ENCODE peak calls at places on chromosomes 2 and 18, in nine cellular contexts. T, D, Q, F, N, U, S, V and L are unnamed samples.

GRCh38 chr2:55107428-55107827 is 57.2 kb upstream of the RTN4 start:
- DNase-seq in T (no peak), D (no peak), Q (no peak), F (no peak), N (no peak), U (no peak), S (no peak), V (no peak), L (no peak)

GRCh38 chr2:138087761-138088602 is 123.7 kb downstream of the HNMT start:
- DNase-seq in T (peak; percentile 3), D (no peak), Q (no peak), F (no peak), N (no peak), U (peak; percentile 34), S (no peak), V (no peak), L (no peak)

GRCh38 chr2:170434900-170435640 is 257.1 kb downstream of the MYO3B start:
- DNase-seq in T (no peak), D (no peak), Q (no peak), F (no peak), N (no peak), U (no peak), S (no peak), V (no peak), L (peak; percentile 8)

GRCh38 chr2:202221873-202222272 is 16.5 kb downstream of the SUMO1 start:
- DNase-seq in T (no peak), D (no peak), Q (no peak), F (peak; percentile 45), N (peak; percentile 56), U (no peak), S (peak; percentile 23), V (no peak), L (no peak)

GRCh38 chr18:59705145-59705544 is 7.9 kb upstream of the CCBE1 start:
- DNase-seq in T (no peak), D (no peak), Q (no peak), F (no peak), N (peak; percentile 53), U (no peak), S (no peak), V (no peak), L (no peak)

GRCh38 chr18:58520964-58521363 is 107.9 kb downstream of the ALPK2 start:
- DNase-seq in T (peak; percentile 36), D (no peak), Q (peak; percentile 63), F (peak; percentile 13), N (peak; percentile 39), U (no peak), S (peak; percentile 8), V (no peak), L (no peak)

GRCh38 chr18:5295231-5295920 is at the start of gene ZBTB14:
- DNase-seq in T (peak; percentile 67), D (peak; percentile 83), Q (peak; percentile 35), F (peak; percentile 7), N (peak; percentile 54), U (peak; percentile 78), S (peak; percentile 93), V (peak; percentile 77), L (peak; percentile 77)

GRCh38 chr2:219285894-219286425 is 6.8 kb downstream of the DNAJB2 start:
- DNase-seq in T (no peak), D (no peak), Q (no peak), F (peak; percentile 28), N (peak; percentile 57), U (no peak), S (peak; percentile 59), V (peak; percentile 40), L (no peak)

GRCh38 chr2:601387-601698 is 75.9 kb downstream of the TMEM18 start:
- DNase-seq in T (no peak), D (no peak), Q (no peak), F (no peak), N (no peak), U (no peak), S (no peak), V (no peak), L (no peak)

GRCh38 chr2:223824301-223824700 is 13.1 kb downstream of the AP1S3 start:
- DNase-seq in T (no peak), D (no peak), Q (no peak), F (no peak), N (no peak), U (no peak), S (no peak), V (no peak), L (no peak)

GRCh38 chr2:1374281-1374680 is 39.0 kb upstream of the TPO start:
- DNase-seq in T (no peak), D (no peak), Q (no peak), F (no peak), N (no peak), U (no peak), S (no peak), V (no peak), L (no peak)

GRCh38 chr2:43818761-43819160 is 19.9 kb downstream of the ABCG5 start:
- DNase-seq in T (peak; percentile 21), D (no peak), Q (no peak), F (peak; percentile 71), N (peak; percentile 74), U (peak; percentile 52), S (peak; percentile 31), V (no peak), L (no peak)

GRCh38 chr2:39663187-39663930 is 2.4 kb upstream of the TMEM178A start:
- DNase-seq in T (no peak), D (no peak), Q (no peak), F (no peak), N (peak; percentile 29), U (no peak), S (no peak), V (no peak), L (no peak)

GRCh38 chr18:44828080-44828479 is 147.4 kb downstream of the SETBP1 start:
- DNase-seq in T (no peak), D (no peak), Q (peak; percentile 20), F (no peak), N (no peak), U (peak; percentile 38), S (no peak), V (no peak), L (no peak)

GRCh38 chr18:26082475-26082874 is 7.9 kb downstream of the SS18 start:
- DNase-seq in T (peak; percentile 36), D (no peak), Q (no peak), F (peak; percentile 35), N (peak; percentile 65), U (no peak), S (no peak), V (no peak), L (no peak)

GRCh38 chr2:208334230-208334629 is 68.2 kb downstream of the PIKFYVE start:
- DNase-seq in T (no peak), D (no peak), Q (no peak), F (no peak), N (no peak), U (no peak), S (no peak), V (no peak), L (no peak)
- H3K36me3 ChIP-seq in T (peaks cover 9% of the 10 kb centered on the region), D (peaks cover 99% of the 10 kb centered on the region), Q (peaks cover 39% of the 10 kb centered on the region), F (peaks cover 34% of the 10 kb centered on the region), N (peaks cover 24% of the 10 kb centered on the region), U (no peaks in the 10 kb centered on the region), S (peaks cover 75% of the 10 kb centered on the region), V (no peaks in the 10 kb centered on the region), L (peaks cover 51% of the 10 kb centered on the region)

DNA sequence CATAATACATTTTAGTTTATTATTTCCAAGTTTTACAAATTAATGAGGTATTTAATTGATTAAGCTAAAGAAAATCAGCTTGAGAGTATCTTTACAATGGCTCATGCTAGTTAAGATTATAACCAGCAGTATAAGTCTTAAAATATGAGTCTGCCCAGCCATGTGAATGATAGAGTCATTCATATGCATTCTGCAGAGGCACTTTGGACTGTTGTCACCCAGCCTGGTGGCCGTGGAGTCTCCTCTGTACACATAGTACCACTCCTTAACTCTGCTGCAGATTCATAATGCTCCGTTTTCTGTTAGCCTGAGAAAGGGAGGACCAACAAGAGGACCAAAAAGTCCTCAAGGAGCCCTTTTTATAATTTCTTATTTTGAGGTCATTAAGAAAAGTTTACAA is 148.8 kb downstream of the MYO1B start:
- DNase-seq in T (no peak), D (no peak), Q (no peak), F (no peak), N (no peak), U (no peak), S (no peak), V (no peak), L (no peak)
- H3K36me3 ChIP-seq in T (peaks cover 65% of the 10 kb centered on the region), D (peaks cover 72% of the 10 kb centered on the region), Q (peaks cover 67% of the 10 kb centered on the region), F (peaks cover 55% of the 10 kb centered on the region), N (peaks cover 55% of the 10 kb centered on the region), U (peaks cover 8% of the 10 kb centered on the region), S (no peaks in the 10 kb centered on the region), V (no peaks in the 10 kb centered on the region), L (no peaks in the 10 kb centered on the region)

GRCh38 chr2:178496049-178496448 is 15.8 kb downstream of the PLEKHA3 start:
- DNase-seq in T (no peak), D (no peak), Q (no peak), F (no peak), N (no peak), U (no peak), S (no peak), V (no peak), L (no peak)
- H3K36me3 ChIP-seq in T (peaks cover 50% of the 10 kb centered on the region), D (peaks cover 96% of the 10 kb centered on the region), Q (peaks cover 14% of the 10 kb centered on the region), F (peaks cover 47% of the 10 kb centered on the region), N (peaks cover 34% of the 10 kb centered on the region), U (peaks cover 5% of the 10 kb centered on the region), S (peaks cover 72% of the 10 kb centered on the region), V (peaks cover 3% of the 10 kb centered on the region), L (peaks cover 59% of the 10 kb centered on the region)

GRCh38 chr2:117820444-117820843 is 6.0 kb downstream of the DDX18 start:
- DNase-seq in T (no peak), D (no peak), Q (no peak), F (no peak), N (no peak), U (no peak), S (no peak), V (no peak), L (peak; percentile 47)

GRCh38 chr2:117814417-117815264 is at the start of gene DDX18:
- DNase-seq in T (peak; percentile 98), D (peak; percentile 98), Q (peak; percentile 96), F (peak; percentile 97), N (peak; percentile 97), U (peak; percentile 98), S (peak; percentile 85), V (peak; percentile 98), L (peak; percentile 98)

GRCh38 chr2:117815946-117816345 is 1.5 kb downstream of the DDX18 start:
- DNase-seq in T (no peak), D (no peak), Q (no peak), F (no peak), N (peak; percentile 52), U (no peak), S (no peak), V (no peak), L (no peak)

GRCh38 chr2:117818921-117819320 is 4.4 kb downstream of the DDX18 start:
- DNase-seq in T (no peak), D (no peak), Q (no peak), F (no peak), N (no peak), U (no peak), S (no peak), V (no peak), L (no peak)
- H3K36me3 ChIP-seq in T (peaks cover 65% of the 10 kb centered on the region), D (peaks cover 73% of the 10 kb centered on the region), Q (peaks cover 48% of the 10 kb centered on the region), F (peaks cover 39% of the 10 kb centered on the region), N (peaks cover 25% of the 10 kb centered on the region), U (peaks cover 13% of the 10 kb centered on the region), S (peaks cover 84% of the 10 kb centered on the region), V (no peaks in the 10 kb centered on the region), L (peaks cover 67% of the 10 kb centered on the region)

DNA sequence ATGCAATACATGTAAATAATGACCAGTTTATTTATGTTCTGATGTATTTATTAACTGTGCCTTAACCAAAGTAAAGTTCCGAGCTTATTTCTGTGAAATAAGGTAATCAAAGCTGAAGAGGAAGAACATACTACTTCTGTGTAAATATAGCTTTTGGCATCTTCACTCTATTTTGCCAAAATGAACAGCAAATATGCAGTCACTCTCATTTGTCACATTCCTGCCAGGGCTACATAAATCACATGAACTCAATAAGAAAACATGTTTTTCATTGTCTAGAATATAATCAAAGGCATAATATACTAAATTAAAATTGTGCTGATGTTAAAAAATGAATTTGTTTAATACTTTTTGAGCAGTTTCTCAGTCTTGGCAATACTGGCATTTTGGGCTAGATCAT is 41.8 kb downstream of the CWC22 start:
- DNase-seq in T (no peak), D (no peak), Q (no peak), F (no peak), N (no peak), U (no peak), S (no peak), V (no peak), L (no peak)
- H3K36me3 ChIP-seq in T (peaks cover 43% of the 10 kb centered on the region), D (peaks cover 75% of the 10 kb centered on the region), Q (peaks cover 20% of the 10 kb centered on the region), F (peaks cover 5% of the 10 kb centered on the region), N (peaks cover 5% of the 10 kb centered on the region), U (no peaks in the 10 kb centered on the region), S (peaks cover 67% of the 10 kb centered on the region), V (peaks cover 3% of the 10 kb centered on the region), L (peaks cover 32% of the 10 kb centered on the region)